ENCODE peak calls at places on chromosome 6, in four cellular contexts. K is HepG2, Q is dorsolateral prefrontal cortex, L is heart right ventricle. N is an unnamed sample.

GRCh38 chr6:121055572-121056163 is 278.6 kb downstream of the TBC1D32 start:
- DNase-seq in K (peak; percentile 54), Q (no peak), L (no peak), N (peak; percentile 6)

GRCh38 chr6:90417385-90417784 is 120.7 kb upstream of the BACH2 start:
- DNase-seq in Q (no peak), L (no peak), K (no peak), N (no peak)

GRCh38 chr6:11323666-11324452 is 91.4 kb upstream of the NEDD9 start:
- DNase-seq in Q (no peak), K (peak; percentile 86), L (no peak), N (no peak)

GRCh38 chr6:169388767-169389166 is 135.1 kb upstream of the THBS2 start:
- DNase-seq in L (no peak), Q (no peak), K (no peak), N (no peak)

GRCh38 chr6:21143651-21144050 is 449.9 kb upstream of the SOX4 start:
- DNase-seq in K (no peak), Q (no peak), L (no peak), N (no peak)

GRCh38 chr6:38154731-38155130 is 335.2 kb downstream of the ZFAND3 start:
- DNase-seq in K (no peak), Q (no peak), L (no peak), N (no peak)

GRCh38 chr6:99467509-99468106 is 42.5 kb upstream of the PNISR start:
- DNase-seq in Q (no peak), L (no peak), K (peak; percentile 18), N (no peak)

GRCh38 chr6:34451192-34451591 is 14.7 kb upstream of the PACSIN1 start:
- DNase-seq in L (no peak), K (no peak), Q (no peak), N (no peak)

GRCh38 chr6:155142163-155142901 is 121.5 kb upstream of the CLDN20 start:
- DNase-seq in L (no peak), K (no peak), Q (no peak), N (no peak)

GRCh38 chr6:74213995-74214394 is 518.0 kb downstream of the CD109 start:
- DNase-seq in L (no peak), Q (no peak), K (no peak), N (no peak)

GRCh38 chr6:24060982-24061754 is 64.8 kb upstream of the NRSN1 start:
- DNase-seq in Q (no peak), L (no peak), K (no peak), N (no peak)

GRCh38 chr6:41352396-41352795 is 17.0 kb downstream of the NCR2 start:
- DNase-seq in L (no peak), Q (no peak), K (no peak), N (no peak)

GRCh38 chr6:33329058-33329457 is 11.5 kb upstream of the ZBTB22 start:
- DNase-seq in Q (no peak), L (no peak), K (no peak), N (no peak)

GRCh38 chr6:153959281-153959680 is 79.8 kb upstream of the OPRM1 start:
- DNase-seq in Q (no peak), K (no peak), L (no peak), N (no peak)

GRCh38 chr6:21769973-21770372 is 176.4 kb downstream of the SOX4 start:
- DNase-seq in Q (no peak), K (no peak), L (no peak), N (no peak)

GRCh38 chr6:119201486-119201885 is 123.0 kb upstream of the FAM184A start:
- DNase-seq in Q (no peak), L (no peak), K (no peak), N (no peak)

GRCh38 chr6:3314176-3314575 is 55.4 kb downstream of the PSMG4 start:
- DNase-seq in Q (no peak), K (no peak), L (no peak), N (no peak)

GRCh38 chr6:36280467-36280866 is 10.6 kb downstream of the PNPLA1 start:
- DNase-seq in Q (no peak), L (no peak), K (no peak), N (no peak)

GRCh38 chr6:85703359-85703758 is 60.7 kb upstream of the SYNCRIP start:
- DNase-seq in L (no peak), Q (no peak), K (no peak), N (no peak)

GRCh38 chr6:10977231-10977968 is 66.7 kb downstream of the ELOVL2 start:
- DNase-seq in K (no peak), Q (no peak), L (no peak), N (no peak)

GRCh38 chr6:28383235-28384142 is 16.1 kb downstream of the ZSCAN12 start:
- DNase-seq in K (peak; percentile 93), L (peak; percentile 82), Q (peak; percentile 60), N (peak; percentile 55)

GRCh38 chr6:4958624-4959023 is 45.2 kb downstream of the RPP40 start:
- DNase-seq in K (no peak), L (no peak), Q (no peak), N (no peak)

GRCh38 chr6:73579851-73580246 is 59.0 kb upstream of the EEF1A1 start:
- DNase-seq in L (no peak), K (peak; percentile 81), Q (no peak), N (peak; percentile 85)

GRCh38 chr6:145228962-145229582 is 506.2 kb downstream of the EPM2A start:
- DNase-seq in Q (no peak), K (no peak), L (no peak), N (no peak)

GRCh38 chr6:170443151-170443662 is 109.9 kb downstream of the PSMB1 start:
- DNase-seq in L (no peak), K (no peak), Q (no peak), N (no peak)

GRCh38 chr6:156420172-156420993 is 356.8 kb upstream of the ARID1B start:
- DNase-seq in K (no peak), Q (no peak), L (no peak), N (no peak)

GRCh38 chr6:156413156-156413555 is 364.0 kb upstream of the ARID1B start:
- DNase-seq in Q (no peak), L (no peak), K (no peak), N (no peak)

GRCh38 chr6:156419594-156419993 is 357.6 kb upstream of the ARID1B start:
- DNase-seq in Q (no peak), K (no peak), L (no peak), N (no peak)

GRCh38 chr6:156418253-156418652 is 358.9 kb upstream of the ARID1B start:
- DNase-seq in Q (no peak), K (no peak), L (no peak), N (no peak)

GRCh38 chr6:156416392-156416791 is 360.8 kb upstream of the ARID1B start:
- DNase-seq in L (no peak), Q (no peak), K (no peak), N (no peak)
- H3K4me3 ChIP-seq in L (no peak overlapping the region), Q (no peak overlapping the region), K (no peak overlapping the region), N (no peak overlapping the region)

DNA sequence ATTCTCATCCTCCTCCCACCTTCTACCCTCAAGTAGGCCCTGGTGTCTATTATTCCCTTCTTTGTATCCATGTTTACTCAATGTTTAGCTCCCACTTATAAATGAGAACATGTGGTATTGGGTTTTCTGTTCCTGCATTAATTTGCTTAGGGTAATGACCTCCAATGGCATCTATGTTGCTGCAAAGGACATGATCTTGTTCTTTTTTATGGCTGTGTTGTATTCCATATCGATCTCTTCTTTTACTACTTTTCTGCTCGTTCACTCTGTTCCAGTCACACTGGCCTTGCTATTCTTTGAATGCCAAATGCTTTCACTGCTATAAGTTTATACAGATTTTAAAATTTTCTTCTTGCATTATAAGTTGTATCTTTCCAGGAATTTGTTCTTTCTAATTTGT is 57.7 kb downstream of the RSPH3 start:
- DNase-seq in K (no peak), Q (no peak), L (no peak), N (no peak)
- H3K4me3 ChIP-seq in K (no peak overlapping the region), Q (no peak overlapping the region), L (no peak overlapping the region), N (no peak overlapping the region)

DNA sequence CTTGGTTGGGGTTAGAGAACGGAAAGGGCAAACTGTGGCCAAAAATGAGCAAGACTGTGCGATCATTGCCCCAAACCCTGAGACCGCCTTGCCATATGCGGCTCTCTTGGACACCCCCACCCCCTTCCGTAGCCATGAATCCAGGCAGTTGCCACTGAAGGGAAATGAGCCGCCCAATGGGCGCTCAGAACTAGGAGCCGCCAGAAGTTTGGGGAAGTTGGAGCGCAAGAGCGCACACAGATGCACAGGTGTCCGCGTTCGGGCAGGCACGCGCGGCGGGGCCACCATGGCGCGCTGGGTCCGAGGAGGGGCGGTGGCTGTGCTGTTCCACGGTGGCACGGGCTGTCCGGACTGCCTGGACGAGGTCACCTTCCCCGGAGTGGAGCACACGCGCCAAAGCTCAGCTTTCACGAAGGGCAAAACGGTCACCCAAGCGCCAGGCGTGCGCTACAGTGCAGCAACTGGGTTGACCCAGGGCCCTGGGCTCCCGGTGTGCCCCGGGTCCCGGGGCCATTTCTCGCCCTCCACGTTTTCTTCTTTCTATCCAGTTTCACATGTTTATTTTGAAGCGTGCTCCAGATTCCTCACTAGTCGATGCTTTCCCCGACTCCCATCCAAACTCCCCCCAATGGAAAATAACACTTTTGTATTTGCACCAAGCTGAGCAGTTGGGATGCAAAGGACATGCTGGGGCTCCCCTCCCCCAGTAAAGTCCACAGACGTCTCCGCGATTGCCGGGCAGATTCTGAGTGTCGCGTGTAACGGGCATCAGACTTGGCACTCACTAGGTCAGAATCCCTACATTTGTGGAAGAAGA is 903 bp upstream of the PDE10A start:
- DNase-seq in Q (no peak), L (peak; percentile 64), K (no peak), N (no peak)
- H3K4me3 ChIP-seq in Q (peak overlapping the region; percentile 70), L (peak overlapping the region; percentile 88), K (no peak overlapping the region), N (peak overlapping the region; percentile 60)

DNA sequence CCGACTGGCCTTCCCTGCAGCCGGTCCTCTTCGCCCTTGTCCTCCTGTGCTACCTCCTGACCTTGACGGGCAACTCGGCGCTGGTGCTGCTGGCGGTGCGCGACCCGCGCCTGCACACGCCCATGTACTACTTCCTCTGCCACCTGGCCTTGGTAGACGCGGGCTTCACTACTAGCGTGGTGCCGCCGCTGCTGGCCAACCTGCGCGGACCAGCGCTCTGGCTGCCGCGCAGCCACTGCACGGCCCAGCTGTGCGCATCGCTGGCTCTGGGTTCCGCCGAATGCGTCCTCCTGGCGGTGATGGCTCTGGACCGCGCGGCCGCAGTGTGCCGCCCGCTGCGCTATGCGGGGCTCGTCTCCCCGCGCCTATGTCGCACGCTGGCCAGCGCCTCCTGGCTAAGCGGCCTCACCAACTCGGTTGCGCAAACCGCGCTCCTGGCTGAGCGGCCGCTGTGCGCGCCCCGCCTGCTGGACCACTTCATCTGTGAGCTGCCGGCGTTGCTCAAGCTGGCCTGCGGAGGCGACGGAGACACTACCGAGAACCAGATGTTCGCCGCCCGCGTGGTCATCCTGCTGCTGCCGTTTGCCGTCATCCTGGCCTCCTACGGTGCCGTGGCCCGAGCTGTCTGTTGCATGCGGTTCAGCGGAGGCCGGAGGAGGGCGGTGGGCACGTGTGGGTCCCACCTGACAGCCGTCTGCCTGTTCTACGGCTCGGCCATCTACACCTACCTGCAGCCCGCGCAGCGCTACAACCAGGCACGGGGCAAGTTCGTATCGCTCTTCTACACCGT is 6.1 kb downstream of the UBD start:
- DNase-seq in L (peak; percentile 67), K (no peak), Q (peak; percentile 46), N (peak; percentile 31)
- H3K4me3 ChIP-seq in L (peak overlapping the region; percentile 45), K (no peak overlapping the region), Q (peak overlapping the region; percentile 65), N (peak overlapping the region; percentile 32)

GRCh38 chr6:142542704-142543233 is 241.0 kb downstream of the ADGRG6 start:
- DNase-seq in K (no peak), L (peak; percentile 13), Q (no peak), N (peak; percentile 47)

GRCh38 chr6:142543576-142543975 is 241.8 kb downstream of the ADGRG6 start:
- DNase-seq in Q (no peak), L (no peak), K (no peak), N (no peak)

GRCh38 chr6:142534484-142534883 is 232.7 kb downstream of the ADGRG6 start:
- DNase-seq in K (no peak), Q (no peak), L (no peak), N (no peak)

GRCh38 chr6:142537612-142538478 is 236.0 kb downstream of the ADGRG6 start:
- DNase-seq in L (no peak), Q (no peak), K (peak; percentile 45), N (no peak)
- H3K4me3 ChIP-seq in L (no peak overlapping the region), Q (no peak overlapping the region), K (no peak overlapping the region), N (no peak overlapping the region)

N was measured in skeletal muscle cell.